ENCODE peak calls at places on chromosome 7, in five cellular contexts. U, W, F, N and Q are unnamed samples.

GRCh38 chr7:86629-87028 is 105.7 kb upstream of the FAM20C start:
- DNase-seq in F (no peak), N (no peak), U (no peak), W (no peak), Q (peak)

GRCh38 chr7:65477326-65477725 is 103.7 kb downstream of the ZNF92 start:
- DNase-seq in N (no peak), W (peak), U (no peak), F (no peak), Q (no peak)

GRCh38 chr7:47816647-47817046 is 131.6 kb downstream of the PKD1L1 start:
- DNase-seq in F (no peak), N (no peak), U (no peak), W (no peak), Q (no peak)

GRCh38 chr7:145106001-145106400 is 270.1 kb upstream of the TPK1 start:
- DNase-seq in W (no peak), F (no peak), N (no peak), U (no peak), Q (no peak)

GRCh38 chr7:122306320-122307227 is 2.0 kb upstream of the FEZF1 start:
- DNase-seq in F (no peak), W (no peak), U (no peak), N (no peak), Q (no peak)

GRCh38 chr7:132390705-132391104 is 185.6 kb downstream of the PLXNA4 start:
- DNase-seq in W (no peak), N (no peak), U (no peak), F (no peak), Q (no peak)

GRCh38 chr7:107387573-107388219 is 82.2 kb upstream of the GPR22 start:
- DNase-seq in F (no peak), W (no peak), U (peak), N (no peak), Q (no peak)

GRCh38 chr7:8724080-8724718 is 290.8 kb downstream of the NXPH1 start:
- DNase-seq in N (no peak), U (no peak), W (no peak), F (no peak), Q (no peak)

GRCh38 chr7:66807736-66808135 is 67.2 kb downstream of the RABGEF1 start:
- DNase-seq in N (no peak), F (no peak), W (no peak), U (no peak), Q (peak)

GRCh38 chr7:79293655-79294142 is 159.8 kb downstream of the MAGI2 start:
- DNase-seq in U (no peak), N (no peak), W (no peak), F (no peak), Q (no peak)

GRCh38 chr7:81415181-81415580 is 354.7 kb downstream of the HGF start:
- DNase-seq in W (no peak), N (no peak), U (no peak), F (no peak), Q (no peak)

GRCh38 chr7:100835903-100836811 is 8.8 kb upstream of the EPHB4 start:
- DNase-seq in N (peak), F (no peak), U (peak), W (no peak), Q (no peak)

GRCh38 chr7:134532155-134533089 is 5.1 kb downstream of the AKR1B10 start:
- DNase-seq in U (no peak), N (no peak), W (no peak), F (no peak), Q (no peak)

GRCh38 chr7:140342732-140343514 is 55.4 kb downstream of the SLC37A3 start:
- DNase-seq in W (peak), N (no peak), F (no peak), U (peak), Q (peak)

GRCh38 chr7:132244917-132245480 is 331.3 kb downstream of the PLXNA4 start:
- DNase-seq in N (no peak), F (no peak), W (no peak), U (no peak), Q (no peak)

GRCh38 chr7:19362099-19362498 is 216.9 kb upstream of the FERD3L start:
- DNase-seq in F (no peak), N (no peak), W (no peak), U (no peak), Q (no peak)

GRCh38 chr7:94395141-94396041 is 696 bp downstream of the COL1A2 start:
- DNase-seq in F (no peak), N (no peak), W (peak), U (peak), Q (peak)

GRCh38 chr7:130996841-130997231 is 262.8 kb upstream of the KLF14 start:
- DNase-seq in N (peak), U (peak), F (peak), W (peak), Q (no peak)

GRCh38 chr7:140576589-140576988 is 64.0 kb downstream of the DENND2A start:
- DNase-seq in F (no peak), N (no peak), U (no peak), W (no peak), Q (no peak)

GRCh38 chr7:129778770-129779601 is 167.5 kb downstream of the NRF1 start:
- DNase-seq in W (no peak), U (no peak), N (no peak), F (no peak), Q (no peak)

GRCh38 chr7:102845351-102845750 is 67.4 kb upstream of the LRRC17 start:
- DNase-seq in U (no peak), W (no peak), N (no peak), F (no peak), Q (no peak)

GRCh38 chr7:14931511-14932215 is 29.1 kb upstream of the DGKB start:
- DNase-seq in F (no peak), N (no peak), U (no peak), W (no peak), Q (no peak)

GRCh38 chr7:33101916-33102315 is 7.3 kb downstream of the RP9 start:
- DNase-seq in N (no peak), U (no peak), W (no peak), F (no peak), Q (no peak)
- H3K4me3 ChIP-seq in N (no peak), U (no peak), W (no peak), F (no peak), Q (no peak)

DNA sequence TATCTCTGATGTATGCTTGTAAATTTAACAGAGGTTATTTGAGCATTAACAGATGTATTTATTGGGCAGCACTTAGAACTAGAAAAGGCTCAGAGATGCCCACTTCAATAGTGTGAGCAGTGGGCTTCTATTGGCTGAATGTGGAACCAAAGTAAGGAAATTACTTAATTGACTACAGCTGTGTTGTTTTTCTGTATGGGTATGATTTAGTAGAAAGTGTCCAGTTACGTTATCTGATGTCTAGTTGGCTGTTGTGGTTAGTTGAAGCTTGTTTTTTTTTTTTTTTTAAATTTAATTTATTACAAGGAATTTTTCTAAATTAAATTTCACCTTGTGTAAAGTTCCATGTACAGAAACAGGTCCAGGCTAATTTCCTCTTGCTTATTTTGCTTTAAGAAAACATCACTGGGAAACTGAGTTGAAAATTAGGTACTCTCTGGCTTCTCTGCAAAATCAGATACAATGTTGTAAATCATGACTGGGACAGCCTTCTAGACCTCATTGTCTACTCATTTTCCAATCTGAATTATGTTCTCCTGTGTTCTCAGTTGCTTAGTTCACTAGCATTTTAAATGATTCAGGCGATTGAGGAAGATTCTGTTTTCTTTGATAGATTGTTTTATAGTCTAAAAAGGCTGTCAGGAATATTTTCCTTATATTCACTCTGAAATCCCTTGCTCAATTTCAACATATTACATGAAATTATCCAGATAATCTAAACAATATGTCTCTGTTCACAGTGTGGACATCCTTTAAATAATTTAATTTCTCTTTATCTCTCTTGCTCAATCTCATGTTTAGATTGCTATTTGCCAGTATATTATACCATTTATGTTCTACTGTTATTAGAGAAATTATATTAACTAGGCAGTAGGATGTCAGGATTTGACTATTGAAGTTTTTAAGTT is 53.0 kb downstream of the PHF14 start:
- DNase-seq in N (no peak), U (no peak), F (no peak), W (no peak), Q (no peak)
- TF ChIP-seq POLR2AphosphoS5 in N (no peak), U (no peak), F (no peak), W (no peak), Q (no peak)

GRCh38 chr7:27116521-27116946 is 14.0 kb downstream of the HOXA4 start:
- DNase-seq in W (no peak), F (no peak), N (no peak), U (peak), Q (no peak)

GRCh38 chr7:27119412-27119911 is 11.1 kb downstream of the HOXA4 start:
- DNase-seq in F (no peak), W (no peak), U (peak), N (peak), Q (no peak)

GRCh38 chr7:27117687-27118491 is 12.7 kb downstream of the HOXA4 start:
- DNase-seq in N (peak), W (no peak), U (peak), F (no peak), Q (peak)

GRCh38 chr7:27116962-27117686 is 13.4 kb downstream of the HOXA4 start:
- DNase-seq in F (no peak), N (no peak), U (peak), W (no peak), Q (peak)

GRCh38 chr7:27118580-27118979 is 12.0 kb downstream of the HOXA4 start:
- DNase-seq in W (no peak), F (no peak), U (no peak), N (peak), Q (no peak)
- H3K4me3 ChIP-seq in W (no peak), F (peak), U (no peak), N (peak), Q (no peak)

GRCh38 chr7:2932761-2933251 is 88.7 kb upstream of the GNA12 start:
- DNase-seq in N (no peak), W (no peak), F (no peak), U (no peak), Q (peak)

GRCh38 chr7:2936891-2937580 is 92.9 kb upstream of the GNA12 start:
- DNase-seq in N (no peak), U (no peak), W (no peak), F (no peak), Q (peak)

GRCh38 chr7:2934211-2934731 is 90.2 kb upstream of the GNA12 start:
- DNase-seq in N (no peak), U (peak), W (peak), F (no peak), Q (peak)

GRCh38 chr7:2936301-2936700 is 92.2 kb upstream of the GNA12 start:
- DNase-seq in W (no peak), N (no peak), F (no peak), U (no peak), Q (peak)

GRCh38 chr7:2934984-2935740 is 91.1 kb upstream of the GNA12 start:
- DNase-seq in W (no peak), N (no peak), F (no peak), U (no peak), Q (peak)
- TF ChIP-seq POLR2AphosphoS5 in W (no peak), N (no peak), F (no peak), U (no peak), Q (no peak)

DNA sequence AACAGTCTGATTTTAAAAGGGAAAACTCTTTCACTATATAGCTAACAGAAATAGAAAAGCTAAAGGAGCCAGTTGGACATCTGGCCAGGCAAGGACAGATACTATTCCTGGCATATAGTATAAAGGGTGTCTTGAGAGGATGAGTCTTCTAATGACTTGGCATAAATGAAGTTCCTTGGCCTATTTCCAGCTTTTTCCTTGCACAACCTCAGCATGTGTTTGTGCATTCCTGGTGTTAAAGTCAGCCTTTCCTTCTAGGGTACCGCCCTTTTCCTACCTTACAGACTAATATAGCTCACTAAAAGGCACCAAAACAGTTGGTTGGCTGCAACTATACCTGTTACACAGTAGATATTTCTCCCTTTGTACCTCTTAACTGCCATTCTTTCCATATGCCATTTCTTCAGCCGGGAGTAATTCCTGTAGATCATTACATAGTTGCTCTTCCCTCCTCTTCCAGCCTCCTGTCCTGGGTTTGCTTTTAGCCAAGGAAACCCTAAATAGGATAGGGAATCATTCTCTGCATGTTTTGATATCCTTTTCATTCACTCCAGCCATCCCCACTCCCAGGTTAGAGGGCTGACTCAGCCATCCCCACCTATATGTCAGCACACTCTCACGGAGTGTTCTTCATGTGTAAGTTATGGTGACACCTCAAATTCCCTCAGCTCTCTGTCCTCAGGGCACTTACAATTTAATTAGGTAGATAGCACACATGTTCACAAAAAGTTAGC is 102.1 kb upstream of the MDFIC start:
- DNase-seq in N (peak), U (peak), W (peak), F (no peak), Q (peak)
- H3K4me3 ChIP-seq in N (no peak), U (no peak), W (no peak), F (no peak), Q (no peak)

DNA sequence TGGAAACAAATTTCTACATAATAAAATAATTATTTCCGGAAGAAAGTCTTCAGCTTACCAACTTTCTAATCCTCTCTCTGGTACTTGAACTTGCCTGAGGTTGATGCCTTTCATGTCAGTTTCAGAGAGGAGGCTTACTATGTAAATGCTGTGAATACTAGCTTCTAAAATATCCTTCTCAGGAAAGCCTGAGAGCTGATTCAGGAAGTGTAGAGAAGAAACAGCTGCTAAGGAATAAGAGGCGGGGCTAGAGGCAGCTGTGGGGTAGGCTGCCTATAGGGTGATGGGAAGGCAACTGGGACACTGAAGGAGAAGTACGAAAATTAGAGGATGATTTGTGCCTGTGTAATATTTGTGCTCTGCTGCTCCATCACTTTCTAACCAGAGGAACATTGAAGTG is 69.3 kb downstream of the AVL9 start:
- DNase-seq in F (no peak), N (no peak), W (no peak), U (peak), Q (no peak)
- TF ChIP-seq POLR2AphosphoS5 in F (no peak), N (no peak), W (no peak), U (no peak), Q (no peak)

DNA sequence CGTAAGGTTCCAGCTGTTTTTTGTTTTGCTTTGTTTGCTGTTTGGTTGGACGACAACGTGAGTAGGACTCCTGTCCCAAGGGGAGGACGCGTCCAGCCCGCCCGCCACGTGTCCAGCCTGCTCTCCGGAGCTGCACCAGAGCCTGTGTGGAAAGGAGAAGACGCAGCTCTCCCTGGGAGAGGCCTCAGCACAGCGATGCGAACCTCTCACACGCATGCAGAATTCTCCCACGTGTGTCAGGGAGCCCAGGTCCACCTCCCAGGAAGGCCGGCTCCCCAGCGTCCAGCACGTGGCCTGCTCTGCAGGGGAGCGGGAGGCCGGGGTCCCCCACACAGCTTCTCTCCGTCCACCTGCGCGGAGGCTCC is 36.4 kb upstream of the DNAJB6 start:
- DNase-seq in U (no peak), F (no peak), N (no peak), W (no peak), Q (no peak)
- H3K4me3 ChIP-seq in U (no peak), F (no peak), N (peak), W (peak), Q (no peak)

GRCh38 chr7:142583424-142583823 is 165.8 kb upstream of the PRSS1 start:
- DNase-seq in N (no peak), U (peak), F (no peak), W (peak), Q (no peak)
- TF ChIP-seq POLR2AphosphoS5 in N (no peak), U (peak), F (no peak), W (peak), Q (no peak)